ENCODE peak calls at places on chromosomes 5 and 9, in nine cellular contexts. Z, E, T, U, C, D, F, W and B are unnamed samples.

GRCh38 chr5:56763711-56764466 is 51.5 kb upstream of the MAP3K1 start:
- DNase-seq in Z (no peak), E (no peak), T (no peak), U (no peak), C (no peak), D (no peak), F (no peak), W (peak; percentile 14), B (no peak)

GRCh38 chr9:97766092-97766491 is 69.0 kb upstream of the XPA start:
- DNase-seq in Z (no peak), E (no peak), T (no peak), U (no peak), C (no peak), D (no peak), F (no peak), W (peak; percentile 24), B (no peak)

GRCh38 chr9:91211414-91211813 is 150.3 kb downstream of the AUH start:
- DNase-seq in Z (no peak), E (no peak), T (no peak), U (no peak), C (no peak), D (no peak), F (no peak), W (no peak), B (no peak)

GRCh38 chr9:15498246-15499018 is 12.3 kb downstream of the PSIP1 start:
- DNase-seq in Z (no peak), E (no peak), T (no peak), U (no peak), C (no peak), D (no peak), F (no peak), W (no peak), B (no peak)

GRCh38 chr5:67156976-67157583 is 39.5 kb downstream of the CD180 start:
- DNase-seq in Z (peak; percentile 44), E (peak; percentile 51), T (peak; percentile 81), U (no peak), C (peak; percentile 37), D (peak; percentile 64), F (no peak), W (peak; percentile 10), B (no peak)

GRCh38 chr9:89442501-89442978 is 55.4 kb downstream of the SEMA4D start:
- DNase-seq in Z (no peak), E (no peak), T (no peak), U (no peak), C (no peak), D (no peak), F (no peak), W (no peak), B (no peak)

GRCh38 chr9:105132576-105132975 is 111.9 kb upstream of the SLC44A1 start:
- DNase-seq in Z (no peak), E (no peak), T (no peak), U (no peak), C (no peak), D (no peak), F (no peak), W (peak; percentile 96), B (no peak)

GRCh38 chr5:14054965-14055963 is 87.9 kb upstream of the TRIO start:
- DNase-seq in Z (no peak), E (no peak), T (no peak), U (no peak), C (no peak), D (no peak), F (no peak), W (peak; percentile 72), B (no peak)

GRCh38 chr9:137097761-137098462 is 11.1 kb downstream of the MAN1B1 start:
- DNase-seq in Z (no peak), E (no peak), T (no peak), U (no peak), C (no peak), D (no peak), F (no peak), W (no peak), B (no peak)

GRCh38 chr9:116549061-116549664 is 137.9 kb upstream of the TRIM32 start:
- DNase-seq in Z (no peak), E (no peak), T (no peak), U (peak; percentile 90), C (no peak), D (no peak), F (peak; percentile 83), W (peak; percentile 90), B (peak; percentile 91)
- H3K27ac ChIP-seq in Z (no peak overlapping the region), E (no peak overlapping the region), T (no peak overlapping the region), U (no peak overlapping the region), C (no peak overlapping the region), D (no peak overlapping the region), F (no peak overlapping the region), W (no peak overlapping the region), B (no peak overlapping the region)

DNA sequence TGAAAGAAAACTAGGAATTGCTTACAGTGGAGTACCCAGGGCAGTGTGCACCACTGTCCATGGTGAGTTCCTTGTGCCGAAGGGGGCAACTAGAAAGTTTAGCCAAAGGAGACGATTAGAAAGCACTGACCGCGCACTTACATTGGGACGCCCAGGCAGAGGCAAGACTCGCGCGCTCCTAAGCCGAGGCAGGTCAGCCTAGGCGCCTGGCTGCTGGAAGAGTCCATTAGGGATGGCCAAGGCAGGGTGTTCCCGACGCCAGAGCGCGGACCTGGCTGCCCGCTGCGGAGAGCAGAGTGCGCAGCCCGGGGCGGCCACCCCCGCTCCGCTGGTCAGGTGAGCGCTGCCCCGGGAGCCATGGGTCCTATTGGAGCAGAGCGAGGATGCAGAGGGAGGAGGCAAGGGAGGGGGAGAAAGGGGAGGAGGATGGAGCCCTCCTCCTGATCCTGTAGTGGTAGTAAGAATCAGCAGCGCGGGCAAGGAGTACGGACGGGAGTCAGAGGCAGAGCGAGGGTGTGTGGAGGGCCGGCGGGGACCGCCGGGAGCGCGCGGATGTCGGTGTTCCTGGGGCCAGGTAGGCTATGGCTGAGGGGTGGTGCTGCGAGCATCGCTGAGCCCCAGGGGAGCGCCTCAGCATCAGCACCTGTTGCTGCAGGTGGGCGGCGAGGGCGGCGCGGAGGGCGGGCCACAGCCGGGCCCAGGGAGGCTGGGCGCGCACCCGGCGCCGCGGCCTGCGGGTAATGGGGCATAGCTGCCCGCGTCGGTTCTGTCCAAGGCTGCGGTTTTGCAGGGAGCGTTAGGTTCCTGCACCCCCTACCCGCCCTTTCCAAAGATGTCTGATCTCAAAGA is at the start of gene ADGRV1:
- DNase-seq in Z (no peak), E (peak; percentile 2), T (no peak), U (no peak), C (peak; percentile 12), D (no peak), F (no peak), W (peak; percentile 62), B (peak; percentile 7)
- H3K27ac ChIP-seq in Z (no peak within 1 kb of the TSS), E (no peak within 1 kb of the TSS), T (no peak within 1 kb of the TSS), U (no peak within 1 kb of the TSS), C (no peak within 1 kb of the TSS), D (no peak within 1 kb of the TSS), F (no peak within 1 kb of the TSS), W (no peak within 1 kb of the TSS), B (no peak within 1 kb of the TSS)

GRCh38 chr9:127467621-127468020 is 16.3 kb downstream of the LRSAM1 start:
- DNase-seq in Z (no peak), E (no peak), T (no peak), U (no peak), C (no peak), D (no peak), F (no peak), W (no peak), B (no peak)
- H3K27ac ChIP-seq in Z (no peak overlapping the region), E (no peak overlapping the region), T (no peak overlapping the region), U (no peak overlapping the region), C (no peak overlapping the region), D (no peak overlapping the region), F (no peak overlapping the region), W (no peak overlapping the region), B (no peak overlapping the region)

DNA sequence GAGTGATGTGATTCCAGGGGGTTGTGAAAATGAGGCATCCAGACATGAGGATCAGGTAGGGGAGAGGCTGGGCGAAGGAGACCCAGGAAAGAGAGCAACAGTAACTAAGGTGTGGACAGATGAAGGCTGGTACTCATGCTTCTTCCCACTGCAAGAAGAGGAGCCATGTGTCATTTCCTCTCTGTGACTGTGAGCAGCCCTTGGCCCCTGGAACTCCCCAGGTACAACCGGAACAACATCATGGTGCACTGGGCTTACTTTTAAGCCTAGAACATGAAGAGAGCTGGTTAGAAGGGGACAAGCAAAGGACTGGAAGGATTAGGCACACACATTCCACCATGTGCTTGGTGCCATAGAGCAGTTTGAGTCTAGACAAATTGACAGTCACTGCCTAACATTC is 10.9 kb upstream of the IL12B start:
- DNase-seq in Z (no peak), E (no peak), T (no peak), U (no peak), C (no peak), D (no peak), F (no peak), W (no peak), B (no peak)
- H3K27ac ChIP-seq in Z (no peak overlapping the region), E (no peak overlapping the region), T (no peak overlapping the region), U (no peak overlapping the region), C (no peak overlapping the region), D (no peak overlapping the region), F (no peak overlapping the region), W (no peak overlapping the region), B (no peak overlapping the region)